ENCODE peak calls at places on chromosomes 16 and 17, in five cellular contexts. A is cardiac fibroblast, L is breast epithelium, X is right atrium auricular region, C is uterus. W is an unnamed sample.

GRCh38 chr16:66846831-66847230 is 2.6 kb downstream of the CA7 start:
- DNase-seq in C (peak; percentile 6), L (no peak), X (no peak), A (no peak), W (no peak)

GRCh38 chr17:31158741-31159377 is 64.1 kb downstream of the NF1 start:
- DNase-seq in X (no peak), L (no peak), C (no peak), A (peak; percentile 3), W (no peak)

GRCh38 chr17:73145641-73146040 is 19.2 kb upstream of the SSTR2 start:
- DNase-seq in C (no peak), X (no peak), A (no peak), L (no peak), W (no peak)

GRCh38 chr17:42347198-42347597 is 41.0 kb downstream of the STAT3 start:
- DNase-seq in A (peak; percentile 73), X (peak; percentile 79), L (no peak), C (peak; percentile 83), W (peak; percentile 91)

GRCh38 chr16:67967183-67967955 is 1.1 kb downstream of the SLC12A4 start:
- DNase-seq in L (no peak), A (no peak), C (no peak), X (no peak), W (peak; percentile 42)

GRCh38 chr16:66653581-66654350 is 42.8 kb downstream of the CMTM4 start:
- DNase-seq in C (no peak), L (no peak), A (no peak), X (no peak), W (peak; percentile 56)

GRCh38 chr16:10521681-10522274 is 58.6 kb downstream of the EMP2 start:
- DNase-seq in X (peak; percentile 81), C (peak; percentile 31), L (no peak), A (peak; percentile 81), W (peak; percentile 53)

GRCh38 chr17:1736348-1737281 is 6.1 kb upstream of the SERPINF2 start:
- DNase-seq in L (no peak), X (no peak), C (peak; percentile 87), A (peak; percentile 91), W (peak; percentile 89)

GRCh38 chr17:9968881-9969280 is 63.8 kb upstream of the RCVRN start:
- DNase-seq in X (no peak), L (no peak), A (peak; percentile 25), C (no peak), W (no peak)

GRCh38 chr17:19718613-19719364 is 2.4 kb upstream of the SLC47A2 start:
- DNase-seq in C (no peak), A (no peak), L (no peak), X (no peak), W (no peak)

GRCh38 chr17:79833744-79834574 is 5.3 kb downstream of the CBX4 start:
- DNase-seq in X (no peak), C (no peak), L (no peak), A (no peak), W (no peak)

GRCh38 chr16:24364596-24364995 is 108.5 kb downstream of the CACNG3 start:
- DNase-seq in X (no peak), L (no peak), C (no peak), A (no peak), W (no peak)

GRCh38 chr17:36703860-36704266 is 102.5 kb downstream of the MRM1 start:
- DNase-seq in A (peak; percentile 42), C (peak; percentile 24), L (no peak), X (no peak), W (no peak)

GRCh38 chr16:23245268-23245667 is 56.8 kb upstream of the SCNN1B start:
- DNase-seq in X (no peak), C (peak; percentile 15), L (no peak), A (no peak), W (no peak)

GRCh38 chr16:29680180-29680598 is 1.2 kb downstream of the QPRT start:
- DNase-seq in C (no peak), L (no peak), X (no peak), A (no peak), W (no peak)

GRCh38 chr17:54662978-54663876 is 237.4 kb upstream of the TOM1L1 start:
- DNase-seq in L (no peak), A (no peak), C (no peak), X (no peak), W (no peak)

GRCh38 chr16:65113441-65113840 is 8.4 kb downstream of the CDH11 start:
- DNase-seq in C (no peak), L (no peak), X (no peak), A (no peak), W (no peak)

GRCh38 chr17:3896108-3897099 is 3.6 kb upstream of the CAMKK1 start:
- DNase-seq in A (no peak), X (no peak), C (no peak), L (no peak), W (no peak)

GRCh38 chr17:45038771-45039634 is 12.4 kb downstream of the DCAKD start:
- DNase-seq in A (peak; percentile 72), C (peak; percentile 47), X (no peak), L (peak; percentile 64), W (no peak)

GRCh38 chr16:51151951-51152663 is 1.0 kb upstream of the SALL1 start:
- DNase-seq in A (peak; percentile 89), X (no peak), L (no peak), C (peak; percentile 94), W (peak; percentile 96)

GRCh38 chr16:50535506-50536257 is 12.5 kb upstream of the NKD1 start:
- DNase-seq in X (peak; percentile 16), A (no peak), L (no peak), C (no peak), W (no peak)

GRCh38 chr17:45150911-45151809 is 2.9 kb downstream of the HEXIM1 start:
- DNase-seq in X (no peak), C (no peak), A (no peak), L (no peak), W (no peak)

GRCh38 chr16:26457061-26457460 is 609.7 kb upstream of the C16orf82 start:
- DNase-seq in A (no peak), L (no peak), X (no peak), C (no peak), W (no peak)

GRCh38 chr17:30021708-30022317 is 80.4 kb downstream of the EFCAB5 start:
- DNase-seq in X (no peak), L (no peak), A (peak; percentile 70), C (no peak), W (peak; percentile 24)

GRCh38 chr16:83714286-83714685 is 93.5 kb upstream of the HSBP1 start:
- DNase-seq in C (no peak), A (no peak), L (no peak), X (no peak), W (no peak)

GRCh38 chr17:49616546-49617205 is 41.0 kb downstream of the NXPH3 start:
- DNase-seq in X (peak; percentile 82), A (peak; percentile 96), L (peak; percentile 57), C (peak; percentile 80), W (no peak)

GRCh38 chr17:31654936-31655335 is 204.1 kb downstream of the COPRS start:
- DNase-seq in A (no peak), L (peak; percentile 84), C (no peak), X (peak; percentile 71), W (peak; percentile 60)

GRCh38 chr16:3022697-3023414 is 886 bp downstream of the HCFC1R1 start:
- DNase-seq in X (no peak), C (peak; percentile 52), L (no peak), A (peak; percentile 75), W (peak; percentile 69)

GRCh38 chr17:42334667-42335066 is 46.4 kb downstream of the STAT5A start:
- DNase-seq in X (no peak), C (no peak), A (no peak), L (no peak), W (no peak)

GRCh38 chr17:39054111-39054645 is 87.0 kb upstream of the FBXO47 start:
- DNase-seq in X (no peak), L (no peak), A (peak; percentile 16), C (no peak), W (no peak)

GRCh38 chr17:81371910-81372760 is 23.1 kb upstream of the BAHCC1 start:
- DNase-seq in C (no peak), L (no peak), A (peak; percentile 65), X (no peak), W (peak; percentile 75)

GRCh38 chr17:80833952-80834895 is 157.4 kb upstream of the CHMP6 start:
- DNase-seq in C (peak; percentile 76), L (no peak), A (peak; percentile 76), X (no peak), W (peak; percentile 92)

GRCh38 chr17:44901323-44901965 is 2.2 kb upstream of the EFTUD2 start:
- DNase-seq in A (peak; percentile 63), C (no peak), X (no peak), L (no peak), W (peak; percentile 75)

GRCh38 chr16:22402191-22402590 is 27.8 kb upstream of the CDR2 start:
- DNase-seq in C (no peak), L (no peak), X (no peak), A (no peak), W (no peak)

GRCh38 chr16:27355610-27356009 is 41.8 kb downstream of the IL4R start:
- DNase-seq in X (peak; percentile 73), L (no peak), A (peak; percentile 53), C (peak; percentile 41), W (no peak)

GRCh38 chr16:19166500-19166899 is 1.5 kb upstream of the SYT17 start:
- DNase-seq in A (no peak), C (no peak), L (no peak), X (no peak), W (no peak)
- TF ChIP-seq CTCF in A (no peak), C (no peak), L (no peak), X (no peak), W (no peak)

DNA sequence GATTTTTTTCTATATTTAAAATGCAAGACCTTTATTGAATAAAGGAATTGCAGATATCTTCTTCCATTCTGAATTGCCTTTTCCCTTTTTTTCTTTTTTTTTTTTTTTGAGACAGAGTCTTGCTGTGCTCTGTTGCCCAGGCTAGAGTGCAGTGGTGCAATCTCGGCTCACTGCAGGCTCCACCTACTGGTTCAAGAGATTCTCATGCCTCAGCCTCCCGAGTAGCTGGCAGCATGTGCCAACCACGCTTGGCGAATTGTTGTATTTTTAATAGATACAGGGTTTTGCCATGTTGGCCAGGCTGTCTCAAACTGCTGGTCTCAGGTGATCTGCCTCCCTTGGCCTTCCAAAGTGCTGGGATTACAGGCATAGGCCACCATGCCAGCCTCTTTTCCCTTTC is 151.5 kb downstream of the CEP112 start:
- DNase-seq in C (no peak), L (no peak), A (peak; percentile 5), X (no peak), W (no peak)
- TF ChIP-seq CTCF in C (peak; percentile 10), L (no peak), A (no peak), X (no peak), W (no peak)

GRCh38 chr16:46648656-46649055 is 27.5 kb upstream of the SHCBP1 start:
- DNase-seq in L (no peak), X (no peak), A (no peak), C (no peak), W (no peak)
- TF ChIP-seq CTCF in L (no peak), X (no peak), A (no peak), C (no peak), W (no peak)

GRCh38 chr17:74330446-74330845 is 4.4 kb downstream of the KIF19 start:
- DNase-seq in C (no peak), A (no peak), L (no peak), X (no peak), W (no peak)
- TF ChIP-seq CTCF in C (no peak), A (no peak), L (no peak), X (no peak), W (no peak)

GRCh38 chr17:58432806-58433573 is 15.7 kb upstream of the RNF43 start:
- DNase-seq in C (no peak), A (no peak), L (no peak), X (no peak), W (no peak)
- TF ChIP-seq CTCF in C (no peak), A (no peak), L (no peak), X (no peak), W (no peak)